ENCODE peak calls at places on chromosomes 16 and 17, in six cellular contexts. W is left ventricle myocardium inferior, Y is left lung, N is stomach, F is lower lobe of right lung, D is mucosa of descending colon. H is an unnamed sample.
A peak's percentile ranks its signal among the peaks of the same experiment; 100 is the strongest.

GRCh38 chr16:4517812-4518211 is 20.8 kb downstream of the CDIP1 start:
- DNase-seq in W (no peak), Y (no peak), N (no peak), F (no peak), D (no peak), H (no peak)

GRCh38 chr16:14405611-14406537 is 224.2 kb downstream of the PARN start:
- DNase-seq in W (no peak), Y (no peak), N (peak; percentile 33), F (no peak), D (peak; percentile 64), H (peak; percentile 41)

GRCh38 chr17:74442670-74443515 is 11.0 kb downstream of the GPRC5C start:
- DNase-seq in W (peak; percentile 94), Y (peak; percentile 89), N (peak; percentile 95), F (peak; percentile 91), D (peak; percentile 93), H (peak; percentile 91)

GRCh38 chr17:7740481-7741001 is 23.0 kb downstream of the DNAH2 start:
- DNase-seq in W (peak; percentile 23), Y (no peak), N (no peak), F (no peak), D (no peak), H (no peak)

GRCh38 chr17:7336240-7337175 is at the start of gene ACAP1:
- DNase-seq in W (no peak), Y (peak; percentile 72), N (peak; percentile 53), F (peak; percentile 71), D (peak; percentile 92), H (no peak)

GRCh38 chr17:59853168-59853918 is 39.4 kb downstream of the TUBD1 start:
- DNase-seq in W (no peak), Y (no peak), N (peak; percentile 91), F (no peak), D (peak; percentile 83), H (peak; percentile 78)

GRCh38 chr16:85626191-85626951 is 13.2 kb downstream of the GSE1 start:
- DNase-seq in W (peak; percentile 40), Y (no peak), N (peak; percentile 47), F (no peak), D (no peak), H (no peak)

GRCh38 chr16:80924372-80924978 is 82.2 kb downstream of the CMC2 start:
- DNase-seq in W (peak; percentile 36), Y (peak; percentile 39), N (peak; percentile 80), F (no peak), D (no peak), H (peak; percentile 43)

GRCh38 chr16:49635009-49635350 is 220.9 kb downstream of the ZNF423 start:
- DNase-seq in W (no peak), Y (no peak), N (no peak), F (no peak), D (no peak), H (no peak)

GRCh38 chr16:86567701-86568571 is 1.3 kb downstream of the FOXC2 start:
- DNase-seq in W (peak; percentile 54), Y (no peak), N (no peak), F (no peak), D (no peak), H (no peak)

GRCh38 chr16:74813109-74813641 is 38.6 kb upstream of the FA2H start:
- DNase-seq in W (peak; percentile 71), Y (peak; percentile 76), N (peak; percentile 91), F (peak; percentile 88), D (peak; percentile 81), H (peak; percentile 98)

GRCh38 chr17:9472094-9472493 is 103.5 kb downstream of the STX8 start:
- DNase-seq in W (no peak), Y (no peak), N (no peak), F (no peak), D (no peak), H (no peak)

GRCh38 chr17:73589096-73589980 is 54.9 kb downstream of the SDK2 start:
- DNase-seq in W (no peak), Y (no peak), N (no peak), F (no peak), D (no peak), H (no peak)

GRCh38 chr17:72152392-72152727 is 31.5 kb downstream of the SOX9 start:
- DNase-seq in W (no peak), Y (no peak), N (no peak), F (no peak), D (no peak), H (no peak)

GRCh38 chr17:70320642-70321345 is 151.5 kb downstream of the KCNJ2 start:
- DNase-seq in W (peak; percentile 24), Y (peak; percentile 39), N (no peak), F (peak; percentile 50), D (no peak), H (no peak)

GRCh38 chr16:29806096-29806579 is at the start of gene MAZ:
- DNase-seq in W (no peak), Y (peak; percentile 92), N (no peak), F (no peak), D (no peak), H (no peak)
- H3K4me3 ChIP-seq in W (peak within 1 kb of the TSS; percentile 97), Y (peak within 1 kb of the TSS; percentile 90), N (peak within 1 kb of the TSS; percentile 78), F (peak within 1 kb of the TSS; percentile 97), D (peak within 1 kb of the TSS; percentile 65), H (peak within 1 kb of the TSS; percentile 60)

GRCh38 chr17:42312285-42313130 is 24.2 kb downstream of the STAT5A start:
- DNase-seq in W (peak; percentile 88), Y (peak; percentile 88), N (peak; percentile 80), F (peak; percentile 88), D (peak; percentile 88), H (peak; percentile 69)
- TF ChIP-seq CTCF in W (peak; percentile 76), Y (peak; percentile 56), N (peak; percentile 62), F (peak; percentile 67), D (peak; percentile 36), H (peak; percentile 14)

GRCh38 chr17:82463881-82464566 is 5.5 kb downstream of the NARF start:
- DNase-seq in W (no peak), Y (no peak), N (no peak), F (no peak), D (no peak), H (no peak)

GRCh38 chr17:82463391-82463790 is 4.8 kb downstream of the NARF start:
- DNase-seq in W (no peak), Y (no peak), N (no peak), F (no peak), D (peak; percentile 25), H (no peak)

GRCh38 chr17:82461827-82462524 is 3.4 kb downstream of the NARF start:
- DNase-seq in W (no peak), Y (peak; percentile 65), N (peak; percentile 78), F (no peak), D (no peak), H (peak; percentile 84)

GRCh38 chr17:82464567-82464929 is 6.0 kb downstream of the NARF start:
- DNase-seq in W (no peak), Y (no peak), N (no peak), F (no peak), D (no peak), H (no peak)

DNA sequence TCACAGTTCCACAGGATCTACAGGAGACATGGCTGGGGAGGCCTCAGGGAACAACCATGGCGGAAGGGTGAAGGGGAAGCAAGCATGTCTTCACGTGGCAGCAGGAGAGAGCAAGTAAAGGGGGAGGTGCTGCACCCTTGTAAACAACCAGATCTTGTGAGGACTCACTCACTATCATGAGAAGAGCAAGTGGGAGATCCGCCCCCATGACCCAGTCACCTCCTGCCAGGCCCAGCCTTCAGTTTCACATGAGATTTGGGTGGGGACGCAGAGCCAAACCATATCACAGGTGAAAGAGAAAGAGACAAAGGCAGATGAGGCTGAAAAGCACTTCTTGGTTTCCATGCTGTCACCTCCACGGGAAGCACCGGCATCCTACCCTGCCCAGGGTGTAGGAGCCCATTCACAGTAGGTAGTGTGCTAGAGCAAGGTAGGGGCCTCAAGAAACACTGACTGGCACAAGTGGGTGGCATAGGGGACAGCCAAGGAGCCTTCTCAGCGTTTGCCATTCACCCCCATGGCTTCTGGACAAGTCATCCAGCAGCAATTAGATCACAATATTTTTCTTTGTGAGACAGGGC is 6.6 kb downstream of the NARF start:
- DNase-seq in W (no peak), Y (no peak), N (no peak), F (no peak), D (peak; percentile 18), H (no peak)
- H3K36me3 ChIP-seq in W (peaks cover 94% of the 10 kb centered on the region), Y (peaks cover 97% of the 10 kb centered on the region), N (peaks cover 58% of the 10 kb centered on the region), F (peaks cover 100% of the 10 kb centered on the region), D (peaks cover 5% of the 10 kb centered on the region), H (no peaks in the 10 kb centered on the region)

GRCh38 chr17:57947369-57947768 is 7.8 kb downstream of the CUEDC1 start:
- DNase-seq in W (no peak), Y (no peak), N (no peak), F (no peak), D (no peak), H (no peak)
- H3K4me3 ChIP-seq in W (peak overlapping the region; percentile 64), Y (no peak overlapping the region), N (peak overlapping the region; percentile 41), F (peak overlapping the region; percentile 47), D (no peak overlapping the region), H (peak overlapping the region; percentile 47)

GRCh38 chr17:218711-219110 is 37.3 kb upstream of the DOC2B start:
- DNase-seq in W (no peak), Y (peak; percentile 10), N (no peak), F (peak; percentile 15), D (peak; percentile 27), H (no peak)

GRCh38 chr17:219696-220095 is 38.2 kb upstream of the DOC2B start:
- DNase-seq in W (no peak), Y (peak; percentile 17), N (no peak), F (peak; percentile 28), D (peak; percentile 26), H (peak; percentile 1)

GRCh38 chr17:223723-224471 is 42.4 kb upstream of the DOC2B start:
- DNase-seq in W (peak; percentile 9), Y (peak; percentile 22), N (no peak), F (peak; percentile 27), D (peak; percentile 43), H (no peak)

GRCh38 chr17:225551-225950 is 44.1 kb upstream of the DOC2B start:
- DNase-seq in W (peak; percentile 4), Y (peak; percentile 14), N (no peak), F (peak; percentile 24), D (peak; percentile 28), H (no peak)

DNA sequence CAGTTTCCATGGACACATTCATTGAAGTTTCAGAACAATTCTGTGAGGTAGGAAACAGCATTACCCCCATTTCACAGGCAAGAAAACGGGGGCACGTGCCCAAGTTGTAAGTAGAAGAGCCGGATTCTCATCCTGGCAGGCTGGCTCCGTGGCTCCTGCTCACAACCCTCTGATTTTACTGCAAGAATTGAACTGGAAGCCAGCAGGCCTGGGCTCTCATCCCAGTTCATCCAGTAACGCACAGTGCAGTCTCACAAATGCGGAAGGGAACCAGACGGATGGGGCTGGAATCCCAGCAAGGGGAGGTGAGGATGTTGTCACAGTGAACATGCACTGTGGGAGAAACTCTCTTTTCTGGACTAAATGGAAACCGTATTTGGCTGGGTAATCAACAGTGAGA is 40.7 kb upstream of the DOC2B start:
- DNase-seq in W (peak; percentile 29), Y (peak; percentile 20), N (no peak), F (no peak), D (peak; percentile 8), H (peak; percentile 1)
- TF ChIP-seq CTCF in W (no peak), Y (no peak), N (no peak), F (no peak), D (no peak), H (no peak)

GRCh38 chr17:50688168-50688719 is 19.5 kb downstream of the ANKRD40 start:
- DNase-seq in W (no peak), Y (no peak), N (no peak), F (no peak), D (no peak), H (no peak)
- H3K36me3 ChIP-seq in W (peaks cover 10% of the 10 kb centered on the region), Y (peaks cover 2% of the 10 kb centered on the region), N (no peaks in the 10 kb centered on the region), F (peaks cover 15% of the 10 kb centered on the region), D (no peaks in the 10 kb centered on the region), H (no peaks in the 10 kb centered on the region)

GRCh38 chr16:8044796-8045195 is 545.5 kb downstream of the TMEM114 start:
- DNase-seq in W (no peak), Y (no peak), N (no peak), F (no peak), D (no peak), H (no peak)
- H3K4me3 ChIP-seq in W (no peak overlapping the region), Y (no peak overlapping the region), N (no peak overlapping the region), F (no peak overlapping the region), D (no peak overlapping the region), H (no peak overlapping the region)

H was measured in pancreas.